ENCODE peak calls at places on chromosomes 7 and 10, in four cellular contexts. W, S, D and L are unnamed samples.

GRCh38 chr7:24052572-24053223 is 231.3 kb upstream of the NPY start:
- DNase-seq in D (no peak), W (peak; percentile 3), S (no peak), L (no peak)

GRCh38 chr7:143223784-143224183 is 1.9 kb downstream of the TAS2R40 start:
- DNase-seq in W (peak; percentile 50), S (no peak), D (no peak), L (no peak)

GRCh38 chr10:49253340-49253739 is 45.6 kb upstream of the C10orf71 start:
- DNase-seq in D (no peak), W (no peak), S (no peak), L (no peak)

GRCh38 chr10:132722391-132722790 is 63.6 kb downstream of the NKX6-2 start:
- DNase-seq in S (no peak), D (no peak), W (no peak), L (no peak)

GRCh38 chr10:30986027-30986672 is 45.5 kb downstream of the ZNF438 start:
- DNase-seq in W (no peak), S (no peak), D (no peak), L (no peak)

GRCh38 chr10:80159166-80159888 is 26.8 kb downstream of the PLAC9 start:
- DNase-seq in S (no peak), W (no peak), D (no peak), L (no peak)

GRCh38 chr10:60353519-60354258 is 36.0 kb downstream of the ANK3 start:
- DNase-seq in W (no peak), D (no peak), S (no peak), L (peak; percentile 4)

GRCh38 chr7:92684274-92684673 is 94.1 kb upstream of the FAM133B start:
- DNase-seq in D (no peak), S (no peak), W (no peak), L (no peak)

GRCh38 chr7:106219170-106219569 is 65.6 kb downstream of the NAMPT start:
- DNase-seq in D (no peak), S (no peak), W (no peak), L (no peak)

GRCh38 chr7:24572421-24573007 is 738 bp upstream of the PALS2 start:
- DNase-seq in S (no peak), W (peak; percentile 66), D (peak; percentile 64), L (peak; percentile 22)

GRCh38 chr7:130182990-130183389 is 22.2 kb downstream of the TMEM209 start:
- DNase-seq in D (no peak), S (no peak), W (no peak), L (peak; percentile 17)

GRCh38 chr7:130179631-130180030 is 25.6 kb downstream of the TMEM209 start:
- DNase-seq in W (no peak), S (no peak), D (no peak), L (no peak)

GRCh38 chr7:130180571-130180971 is 24.6 kb downstream of the TMEM209 start:
- DNase-seq in W (no peak), S (no peak), D (no peak), L (no peak)

DNA sequence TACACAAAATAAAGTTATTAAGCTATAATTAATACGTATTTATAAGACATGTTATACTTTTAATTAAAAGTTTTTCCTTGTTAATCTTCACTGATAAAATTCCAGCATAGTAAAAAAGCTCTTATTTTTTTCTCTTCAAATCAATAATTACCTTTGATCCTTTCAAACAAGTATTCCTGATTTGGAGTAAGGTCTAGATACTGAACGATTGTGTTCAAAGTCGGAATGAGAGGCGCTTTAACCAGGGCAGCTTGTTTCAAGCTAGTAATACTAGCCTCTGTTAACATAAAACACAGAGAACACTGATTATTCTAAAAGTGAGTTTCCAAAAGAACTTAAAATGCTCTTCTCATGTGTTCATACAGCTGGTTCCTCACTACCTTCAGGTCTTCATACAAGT is 27.0 kb downstream of the TMEM209 start:
- DNase-seq in W (no peak), D (no peak), S (no peak), L (no peak)
- H3K36me3 ChIP-seq in W (peaks cover 28% of the 10 kb centered on the region), D (peaks cover 5% of the 10 kb centered on the region), S (peaks cover 7% of the 10 kb centered on the region), L (peaks cover 6% of the 10 kb centered on the region)

GRCh38 chr10:82953909-82954308 is 1078.9 kb downstream of the NRG3 start:
- DNase-seq in W (no peak), S (no peak), D (no peak), L (no peak)
- TF ChIP-seq CTCF in W (no peak), S (no peak), D (no peak), L (peak; percentile 29)

DNA sequence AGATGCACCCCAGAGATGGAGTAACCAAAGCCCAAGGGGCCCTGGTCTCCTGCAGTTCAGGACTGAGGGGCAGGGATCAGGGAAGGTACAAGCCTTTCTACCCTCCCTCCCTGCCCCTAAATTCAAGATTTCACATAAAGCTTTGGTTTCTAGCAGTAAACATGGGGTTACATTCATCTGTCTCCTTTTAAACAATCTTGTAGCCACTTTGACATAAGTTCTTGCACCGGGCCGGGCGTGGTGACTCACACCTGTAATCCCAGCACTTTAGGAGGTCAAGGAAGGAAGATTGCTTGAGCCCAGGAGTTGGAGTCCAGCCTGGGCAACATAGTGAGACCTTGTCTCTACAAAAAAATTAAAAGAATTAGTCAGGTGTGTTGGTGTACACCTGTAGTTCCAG is 4.0 kb upstream of the ACTR3C start:
- DNase-seq in D (no peak), W (no peak), S (no peak), L (no peak)
- H3K36me3 ChIP-seq in D (no peaks in the 10 kb centered on the region), W (peaks cover 40% of the 10 kb centered on the region), S (peaks cover 4% of the 10 kb centered on the region), L (peaks cover 21% of the 10 kb centered on the region)

DNA sequence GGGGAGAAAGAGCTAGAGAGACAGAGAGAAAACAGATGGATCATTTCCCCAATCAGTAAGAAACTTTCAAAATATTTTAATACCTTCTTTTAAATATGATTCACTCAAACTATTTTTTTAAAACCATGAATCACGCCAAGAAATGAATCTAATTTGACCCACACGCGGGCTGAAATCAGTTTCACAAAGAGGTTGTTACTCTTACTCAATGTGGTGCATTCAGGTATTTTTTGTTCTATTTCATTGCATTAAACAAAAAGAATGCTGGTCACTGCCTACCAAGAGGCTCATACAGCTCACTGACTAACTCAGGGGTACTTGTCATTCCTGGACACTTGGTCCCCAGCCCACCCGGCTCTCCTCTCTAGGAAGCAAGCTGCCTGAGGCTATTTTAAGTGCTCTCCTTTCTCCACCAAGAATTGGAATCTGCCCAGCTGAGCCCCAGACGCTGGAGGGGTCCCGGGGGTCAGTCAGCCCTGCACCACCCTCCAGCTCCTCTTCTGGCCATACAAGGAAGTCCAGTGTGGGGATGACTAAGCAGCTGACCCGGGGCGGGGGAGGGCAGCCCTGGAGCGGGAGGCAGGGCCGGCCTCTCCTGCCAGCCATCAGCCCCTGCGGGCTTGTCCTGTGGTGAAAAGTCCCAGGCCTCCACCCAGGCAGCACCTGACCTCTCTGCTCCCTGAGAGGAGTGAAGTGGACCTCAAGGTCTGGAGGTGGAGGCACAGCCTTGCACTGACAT is 21.7 kb upstream of the PFKP start:
- DNase-seq in W (peak; percentile 96), D (peak; percentile 38), S (peak; percentile 95), L (no peak)
- TF ChIP-seq CTCF in W (no peak), D (no peak), S (no peak), L (no peak)

GRCh38 chr10:28616514-28616913 is 60.8 kb upstream of the BAMBI start:
- DNase-seq in W (no peak), D (no peak), S (no peak), L (no peak)

GRCh38 chr10:28620251-28620650 is 57.1 kb upstream of the BAMBI start:
- DNase-seq in S (no peak), W (no peak), D (no peak), L (no peak)

GRCh38 chr10:28624351-28624750 is 53.0 kb upstream of the BAMBI start:
- DNase-seq in S (no peak), W (no peak), D (no peak), L (no peak)

GRCh38 chr10:28623483-28623882 is 53.8 kb upstream of the BAMBI start:
- DNase-seq in W (no peak), D (no peak), S (no peak), L (no peak)

GRCh38 chr10:28619465-28619864 is 57.9 kb upstream of the BAMBI start:
- DNase-seq in W (no peak), D (no peak), S (no peak), L (no peak)
- H3K36me3 ChIP-seq in W (peaks cover 30% of the 10 kb centered on the region), D (no peaks in the 10 kb centered on the region), S (peaks cover 24% of the 10 kb centered on the region), L (peaks cover 5% of the 10 kb centered on the region)